ENCODE peak calls at places on chromosomes 13 and 19, in five cellular contexts. One of them, this sample, is unnamed. For H3K4me1 and H3K9me3, the result is how much of the 10 kb centered on the place peaks cover.

GRCh38 chr13:51614350-51614786 is 30.1 kb downstream of the WDFY2 start:
- DNase-seq in osteoblast: no peak
- DNase-seq in A549: no peak
- DNase-seq in psoas muscle: peak
- DNase-seq in tibial nerve: no peak
- DNase-seq in this sample: peak

GRCh38 chr13:44274838-44275237 is 98.8 kb upstream of the SERP2 start:
- DNase-seq in osteoblast: no peak
- DNase-seq in A549: no peak
- DNase-seq in psoas muscle: no peak
- DNase-seq in tibial nerve: no peak
- DNase-seq in this sample: peak

GRCh38 chr13:113914333-113915011 is 50.6 kb upstream of the GAS6 start:
- DNase-seq in osteoblast: no peak
- DNase-seq in A549: no peak
- DNase-seq in psoas muscle: no peak
- DNase-seq in tibial nerve: no peak
- DNase-seq in this sample: no peak

GRCh38 chr13:22262328-22262920 is 591.6 kb downstream of the FGF9 start:
- DNase-seq in osteoblast: no peak
- DNase-seq in A549: no peak
- DNase-seq in psoas muscle: no peak
- DNase-seq in tibial nerve: no peak
- DNase-seq in this sample: no peak

GRCh38 chr19:55600336-55601028 is 394 bp downstream of the ZNF524 start:
- DNase-seq in osteoblast: peak
- DNase-seq in A549: peak
- DNase-seq in psoas muscle: no peak
- DNase-seq in tibial nerve: no peak
- DNase-seq in this sample: no peak

GRCh38 chr13:47481521-47481920 is 519.6 kb downstream of the SUCLA2 start:
- DNase-seq in osteoblast: no peak
- DNase-seq in A549: no peak
- DNase-seq in psoas muscle: no peak
- DNase-seq in tibial nerve: no peak
- DNase-seq in this sample: no peak

GRCh38 chr19:23052349-23052748 is 49.4 kb upstream of the ZNF728 start:
- DNase-seq in osteoblast: no peak
- DNase-seq in A549: no peak
- DNase-seq in psoas muscle: no peak
- DNase-seq in tibial nerve: no peak
- DNase-seq in this sample: no peak

GRCh38 chr13:95195146-95195545 is 106.1 kb downstream of the ABCC4 start:
- DNase-seq in osteoblast: no peak
- DNase-seq in A549: no peak
- DNase-seq in psoas muscle: no peak
- DNase-seq in tibial nerve: no peak
- DNase-seq in this sample: no peak

GRCh38 chr19:41541990-41542584 is 33.9 kb upstream of the CEACAM21 start:
- DNase-seq in osteoblast: no peak
- DNase-seq in A549: peak
- DNase-seq in psoas muscle: no peak
- DNase-seq in tibial nerve: peak
- DNase-seq in this sample: peak

GRCh38 chr13:65926750-65927171 is 1303.4 kb downstream of the PCDH9 start:
- DNase-seq in osteoblast: no peak
- DNase-seq in A549: peak
- DNase-seq in psoas muscle: peak
- DNase-seq in tibial nerve: no peak
- DNase-seq in this sample: peak

GRCh38 chr13:27283906-27284523 is 13.4 kb downstream of the RASL11A start:
- DNase-seq in osteoblast: no peak
- DNase-seq in A549: peak
- DNase-seq in psoas muscle: no peak
- DNase-seq in tibial nerve: no peak
- DNase-seq in this sample: no peak

GRCh38 chr13:106804996-106805395 is 237.1 kb upstream of the ARGLU1 start:
- DNase-seq in osteoblast: no peak
- DNase-seq in A549: no peak
- DNase-seq in psoas muscle: no peak
- DNase-seq in tibial nerve: no peak
- DNase-seq in this sample: no peak

GRCh38 chr13:35093356-35093755 is 151.3 kb downstream of the NBEA start:
- DNase-seq in osteoblast: no peak
- DNase-seq in A549: no peak
- DNase-seq in psoas muscle: no peak
- DNase-seq in tibial nerve: no peak
- DNase-seq in this sample: no peak

GRCh38 chr13:81568824-81569223 is 1227.9 kb upstream of the SPRY2 start:
- DNase-seq in osteoblast: no peak
- DNase-seq in A549: no peak
- DNase-seq in psoas muscle: no peak
- DNase-seq in tibial nerve: no peak
- DNase-seq in this sample: no peak

GRCh38 chr19:35040826-35041547 is 534 bp upstream of the HPN start:
- DNase-seq in osteoblast: no peak
- DNase-seq in A549: no peak
- DNase-seq in psoas muscle: peak
- DNase-seq in tibial nerve: peak
- DNase-seq in this sample: no peak

GRCh38 chr19:6712692-6713670 is 7.5 kb downstream of the C3 start:
- DNase-seq in osteoblast: peak
- DNase-seq in A549: no peak
- DNase-seq in psoas muscle: peak
- DNase-seq in tibial nerve: no peak
- DNase-seq in this sample: no peak

GRCh38 chr13:111429064-111429558 is 108.7 kb downstream of the TEX29 start:
- DNase-seq in osteoblast: no peak
- DNase-seq in A549: peak
- DNase-seq in psoas muscle: no peak
- DNase-seq in tibial nerve: no peak
- DNase-seq in this sample: peak

GRCh38 chr13:112212533-112212932 is 145.6 kb downstream of the SOX1 start:
- DNase-seq in osteoblast: no peak
- DNase-seq in A549: no peak
- DNase-seq in psoas muscle: no peak
- DNase-seq in tibial nerve: no peak
- DNase-seq in this sample: no peak

GRCh38 chr19:30202060-30202600 is 170.1 kb upstream of the ZNF536 start:
- DNase-seq in osteoblast: no peak
- DNase-seq in A549: no peak
- DNase-seq in psoas muscle: no peak
- DNase-seq in tibial nerve: no peak
- DNase-seq in this sample: no peak

GRCh38 chr19:16071072-16071691 is 5.1 kb upstream of the TPM4 start:
- DNase-seq in osteoblast: no peak
- DNase-seq in A549: no peak
- DNase-seq in psoas muscle: no peak
- DNase-seq in tibial nerve: no peak
- DNase-seq in this sample: no peak
- H3K4me1 ChIP-seq in osteoblast: under half
- H3K4me1 ChIP-seq in A549: under half
- H3K4me1 ChIP-seq in psoas muscle: under half
- H3K4me1 ChIP-seq in tibial nerve: under half
- H3K4me1 ChIP-seq in this sample: under half

GRCh38 chr19:19474950-19475781 is 40.2 kb downstream of the TSSK6 start:
- DNase-seq in osteoblast: no peak
- DNase-seq in A549: no peak
- DNase-seq in psoas muscle: peak
- DNase-seq in tibial nerve: no peak
- DNase-seq in this sample: no peak

GRCh38 chr19:19477705-19478383 is 37.5 kb downstream of the TSSK6 start:
- DNase-seq in osteoblast: peak
- DNase-seq in A549: no peak
- DNase-seq in psoas muscle: peak
- DNase-seq in tibial nerve: no peak
- DNase-seq in this sample: no peak

GRCh38 chr19:19471682-19472081 is 43.7 kb downstream of the TSSK6 start:
- DNase-seq in osteoblast: no peak
- DNase-seq in A549: no peak
- DNase-seq in psoas muscle: peak
- DNase-seq in tibial nerve: no peak
- DNase-seq in this sample: no peak

GRCh38 chr19:19480688-19481087 is 34.7 kb downstream of the TSSK6 start:
- DNase-seq in osteoblast: peak
- DNase-seq in A549: no peak
- DNase-seq in psoas muscle: no peak
- DNase-seq in tibial nerve: no peak
- DNase-seq in this sample: no peak

DNA sequence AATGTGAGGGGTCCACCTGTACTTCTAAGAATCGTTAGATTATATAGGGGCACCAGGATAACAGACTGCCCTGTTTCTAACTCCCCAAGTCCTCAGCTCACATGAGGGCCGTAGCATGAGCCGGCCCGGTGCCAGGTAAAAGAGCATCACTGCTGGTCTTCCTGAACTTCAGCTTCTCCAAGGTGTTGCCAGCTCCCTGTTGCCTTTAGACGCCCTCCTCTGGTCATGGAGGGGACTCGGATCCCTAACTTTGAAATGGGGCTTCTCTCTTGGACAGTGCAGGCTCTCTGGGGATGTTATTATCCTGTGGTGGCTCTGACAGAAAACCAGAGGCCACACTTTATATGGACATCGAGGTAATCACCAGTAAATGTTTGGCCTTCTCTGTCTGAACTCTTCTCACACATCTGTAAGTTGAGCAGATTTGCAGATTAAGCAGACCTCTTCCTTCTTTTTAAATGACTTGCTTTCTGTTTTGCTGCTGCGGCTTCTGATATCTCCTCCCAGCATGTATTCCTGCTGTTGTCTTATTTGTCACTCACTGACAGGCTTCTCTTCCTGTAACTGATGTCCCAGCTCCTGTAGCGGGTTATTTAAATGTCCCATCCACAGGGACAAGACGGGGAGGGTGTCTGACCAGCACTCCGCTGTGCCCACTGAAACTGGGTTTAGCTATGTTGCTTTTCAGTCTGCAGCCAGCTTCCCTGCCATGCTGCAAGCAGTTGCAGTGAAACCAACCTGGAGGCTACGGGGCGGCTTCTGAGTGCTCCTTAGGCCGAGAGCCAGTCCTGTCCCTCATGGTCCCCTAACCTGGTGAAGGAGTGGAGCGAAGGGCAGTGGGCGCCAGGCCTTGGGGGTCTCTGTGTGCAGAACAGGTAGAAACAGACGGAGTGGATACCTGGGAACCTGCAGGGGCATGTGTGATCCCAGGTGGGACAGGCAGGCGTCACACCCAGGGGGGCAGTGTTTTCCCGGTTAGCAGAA is 39.2 kb downstream of the TSSK6 start:
- DNase-seq in osteoblast: peak
- DNase-seq in A549: peak
- DNase-seq in psoas muscle: peak
- DNase-seq in tibial nerve: no peak
- DNase-seq in this sample: peak
- TF ChIP-seq CTCF in osteoblast: peak
- TF ChIP-seq CTCF in A549: no peak
- TF ChIP-seq CTCF in psoas muscle: peak
- TF ChIP-seq CTCF in tibial nerve: no peak
- TF ChIP-seq CTCF in this sample: peak

GRCh38 chr19:58166268-58166667 is 15.7 kb upstream of the ZNF329 start:
- DNase-seq in osteoblast: no peak
- DNase-seq in A549: no peak
- DNase-seq in psoas muscle: no peak
- DNase-seq in tibial nerve: no peak
- DNase-seq in this sample: no peak
- H3K9me3 ChIP-seq in osteoblast: under half
- H3K9me3 ChIP-seq in A549: half or more
- H3K9me3 ChIP-seq in psoas muscle: half or more
- H3K9me3 ChIP-seq in tibial nerve: half or more
- H3K9me3 ChIP-seq in this sample: under half

DNA sequence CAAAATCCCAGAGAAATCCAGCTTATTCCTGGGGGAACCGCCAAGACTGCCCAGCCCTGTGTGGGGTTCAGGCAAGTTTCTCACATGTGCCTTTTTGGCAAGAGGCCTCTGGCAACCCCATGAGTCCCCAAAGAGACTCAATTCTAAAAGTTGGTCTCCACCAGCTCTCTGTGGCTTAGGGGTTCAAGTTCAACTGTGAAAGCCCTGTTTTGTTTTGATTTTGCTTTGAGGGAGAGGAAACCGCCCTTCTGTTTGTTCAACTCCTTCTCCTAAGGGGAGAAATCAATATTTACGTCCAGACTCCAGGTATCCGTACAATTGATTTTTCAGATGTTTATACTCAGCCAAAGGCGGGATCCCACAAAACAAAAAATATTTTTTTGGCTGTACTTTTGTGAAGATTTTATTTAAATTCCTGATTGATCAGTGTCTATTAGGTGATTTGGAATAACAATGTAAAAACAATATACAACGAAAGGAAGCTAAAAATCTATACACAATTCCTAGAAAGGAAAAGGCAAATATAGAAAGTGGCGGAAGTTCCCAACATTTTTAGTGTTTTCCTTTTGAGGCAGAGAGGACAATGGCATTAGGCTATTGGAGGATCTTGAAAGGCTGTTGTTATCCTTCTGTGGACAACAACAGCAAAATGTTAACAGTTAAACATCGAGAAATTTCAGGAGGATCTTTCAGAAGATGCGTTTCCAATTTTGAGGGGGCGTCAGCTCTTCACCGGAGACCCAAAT is 582 bp upstream of the LDLR start:
- DNase-seq in osteoblast: peak
- DNase-seq in A549: no peak
- DNase-seq in psoas muscle: no peak
- DNase-seq in tibial nerve: peak
- DNase-seq in this sample: no peak
- H3K4me1 ChIP-seq in osteoblast: half or more
- H3K4me1 ChIP-seq in A549: under half
- H3K4me1 ChIP-seq in psoas muscle: under half
- H3K4me1 ChIP-seq in tibial nerve: under half
- H3K4me1 ChIP-seq in this sample: under half

DNA sequence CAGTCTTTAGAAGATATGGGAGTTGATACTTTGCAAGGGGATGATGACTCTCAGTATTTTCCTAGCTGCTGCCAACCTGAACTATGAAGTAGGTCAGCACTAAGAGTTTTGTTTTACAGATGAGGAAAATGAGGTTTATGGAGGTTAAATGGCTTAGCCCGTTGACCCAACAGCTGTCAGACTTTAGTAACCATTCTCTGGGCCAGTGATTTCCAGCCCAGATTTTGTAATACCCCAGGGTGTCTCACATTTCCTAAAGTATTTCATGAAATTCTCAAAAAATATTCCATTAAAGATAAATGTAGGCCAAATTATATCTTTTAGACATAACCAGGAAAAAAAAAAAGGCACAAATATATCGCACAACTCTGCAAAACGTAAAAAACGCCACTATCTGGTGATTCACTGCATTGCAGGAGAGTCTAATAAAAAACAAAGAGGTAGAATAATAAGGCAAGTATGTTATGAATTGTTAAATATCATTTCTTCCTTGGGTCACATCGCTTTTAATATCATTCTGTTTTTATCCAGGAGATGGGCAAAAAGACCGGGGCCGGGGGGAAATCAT is 112.5 kb downstream of the DACH1 start:
- DNase-seq in osteoblast: no peak
- DNase-seq in A549: no peak
- DNase-seq in psoas muscle: no peak
- DNase-seq in tibial nerve: no peak
- DNase-seq in this sample: no peak
- TF ChIP-seq CTCF in osteoblast: no peak
- TF ChIP-seq CTCF in A549: no peak
- TF ChIP-seq CTCF in psoas muscle: no peak
- TF ChIP-seq CTCF in tibial nerve: no peak
- TF ChIP-seq CTCF in this sample: peak